ENCODE peak calls at places on chromosome 12, in five cellular contexts. R, S, D, E and I are unnamed samples.

GRCh38 chr12:132311201-132311915 is 18.0 kb downstream of the GALNT9 start:
- DNase-seq in S (no peak), D (no peak), R (no peak), E (no peak), I (no peak)

GRCh38 chr12:7101047-7101693 is 7.8 kb downstream of the C1RL start:
- DNase-seq in S (peak), R (no peak), D (no peak), E (no peak), I (no peak)

GRCh38 chr12:27969901-27970390 is 2.6 kb downstream of the PTHLH start:
- DNase-seq in R (no peak), S (peak), D (no peak), E (no peak), I (peak)

GRCh38 chr12:100566887-100567637 is 6.4 kb upstream of the GAS2L3 start:
- DNase-seq in S (peak), R (no peak), E (no peak), D (no peak), I (peak)

GRCh38 chr12:22008196-22008595 is 37.8 kb upstream of the CMAS start:
- DNase-seq in D (no peak), E (no peak), R (no peak), S (no peak), I (no peak)

GRCh38 chr12:124594851-124595250 is 27.4 kb upstream of the NCOR2 start:
- DNase-seq in S (no peak), D (no peak), E (no peak), R (no peak), I (no peak)

GRCh38 chr12:131949431-131950181 is at the start of gene EP400:
- DNase-seq in S (peak), R (peak), D (peak), E (peak), I (peak)

GRCh38 chr12:42790761-42791151 is 201.2 kb upstream of the PRICKLE1 start:
- DNase-seq in R (no peak), S (peak), D (no peak), E (no peak), I (peak)

GRCh38 chr12:123126294-123127144 is 24.4 kb downstream of the PITPNM2 start:
- DNase-seq in D (no peak), S (peak), E (peak), R (no peak), I (peak)

GRCh38 chr12:127293507-127294310 is 973.3 kb upstream of the TMEM132C start:
- DNase-seq in S (peak), D (peak), E (peak), R (no peak), I (peak)